ENCODE peak calls at places on chromosomes 12 and 14, in eight cellular contexts. X is AG04450; D is RWPE1; G is WTC11; B is CD8-positive, alpha-beta T cell; W is fibroblast of villous mesenchyme; J is brain microvascular endothelial cell; C is GM10248. T is an unnamed sample.

GRCh38 chr14:75484711-75485429 is 37.4 kb upstream of the BATF start:
- DNase-seq in G (no peak), J (no peak), C (no peak), W (no peak), B (no peak), D (no peak), X (no peak), T (no peak)

GRCh38 chr12:53550595-53550994 is 43.3 kb upstream of the NPFF start:
- DNase-seq in B (no peak), D (peak; percentile 24), J (peak; percentile 51), W (peak; percentile 33), X (no peak), G (no peak), C (no peak), T (no peak)

GRCh38 chr12:47920913-47921312 is 16.1 kb upstream of the VDR start:
- DNase-seq in D (no peak), B (no peak), G (no peak), C (no peak), W (no peak), X (no peak), J (no peak), T (no peak)

GRCh38 chr14:50830044-50830931 is 674 bp downstream of the NIN start:
- DNase-seq in C (peak; percentile 74), D (peak; percentile 32), X (no peak), W (peak; percentile 47), J (peak; percentile 23), B (peak; percentile 63), G (peak; percentile 73), T (peak; percentile 60)

GRCh38 chr14:22973217-22974032 is 8.9 kb downstream of the AJUBA start:
- DNase-seq in C (peak; percentile 63), D (no peak), J (peak; percentile 57), B (peak; percentile 45), G (peak; percentile 50), X (no peak), W (peak; percentile 79), T (peak; percentile 61)

GRCh38 chr12:124721501-124722154 is 142.0 kb downstream of the SCARB1 start:
- DNase-seq in J (no peak), C (no peak), G (no peak), B (no peak), D (no peak), X (no peak), W (no peak), T (no peak)

GRCh38 chr12:40261937-40262336 is 37.1 kb downstream of the LRRK2 start:
- DNase-seq in W (no peak), C (peak; percentile 16), G (no peak), J (no peak), X (no peak), B (no peak), D (no peak), T (no peak)

GRCh38 chr14:77315115-77315944 is 5.4 kb downstream of the POMT2 start:
- DNase-seq in X (no peak), G (no peak), J (no peak), D (no peak), W (no peak), B (no peak), C (no peak), T (no peak)

GRCh38 chr14:99687284-99688209 is 3.4 kb downstream of the CYP46A1 start:
- DNase-seq in W (no peak), X (no peak), C (no peak), B (peak; percentile 33), D (no peak), G (peak; percentile 70), J (no peak), T (no peak)

GRCh38 chr12:51751657-51752056 is 96.9 kb downstream of the FIGNL2 start:
- DNase-seq in C (no peak), J (no peak), X (no peak), W (no peak), D (no peak), B (no peak), G (no peak), T (no peak)

GRCh38 chr12:104055686-104056388 is 5.8 kb upstream of the GLT8D2 start:
- DNase-seq in J (no peak), W (peak; percentile 52), X (no peak), G (no peak), C (no peak), D (no peak), B (no peak), T (no peak)

GRCh38 chr12:32843528-32844095 is 53.0 kb downstream of the PKP2 start:
- DNase-seq in B (no peak), W (peak; percentile 18), C (no peak), G (no peak), J (no peak), D (no peak), X (no peak), T (no peak)

GRCh38 chr12:6684609-6685008 is 4.6 kb downstream of the ZNF384 start:
- DNase-seq in D (no peak), C (no peak), X (no peak), B (peak; percentile 36), G (peak; percentile 36), W (no peak), J (no peak), T (peak; percentile 32)

GRCh38 chr12:19431407-19432308 is 7.6 kb upstream of the AEBP2 start:
- DNase-seq in C (peak; percentile 25), W (peak; percentile 55), X (peak; percentile 61), B (no peak), G (no peak), D (peak; percentile 88), J (peak; percentile 71), T (no peak)

GRCh38 chr14:94173471-94173884 is 644 bp upstream of the PPP4R4 start:
- DNase-seq in X (no peak), W (no peak), G (peak; percentile 31), J (no peak), C (peak; percentile 10), D (no peak), B (peak; percentile 35), T (no peak)

GRCh38 chr12:93706387-93706786 is 29.2 kb downstream of the CRADD start:
- DNase-seq in G (no peak), D (no peak), B (no peak), X (no peak), C (no peak), W (no peak), J (peak; percentile 7), T (no peak)

GRCh38 chr12:91423336-91424050 is 240.9 kb upstream of the DCN start:
- DNase-seq in C (no peak), D (no peak), X (no peak), G (no peak), W (peak; percentile 16), B (no peak), J (no peak), T (no peak)

GRCh38 chr14:43475762-43476161 is 1031.3 kb downstream of the FSCB start:
- DNase-seq in C (no peak), J (no peak), W (no peak), X (no peak), D (peak; percentile 0), B (no peak), G (no peak), T (no peak)

GRCh38 chr12:14834502-14834901 is 8.8 kb downstream of the ART4 start:
- DNase-seq in C (no peak), W (peak; percentile 31), B (no peak), G (no peak), D (no peak), X (no peak), J (no peak), T (no peak)

GRCh38 chr14:71011479-71011878 is 104.2 kb downstream of the PCNX1 start:
- DNase-seq in C (no peak), W (no peak), J (no peak), G (no peak), X (no peak), D (no peak), B (no peak), T (no peak)

GRCh38 chr12:58358369-58358768 is 417.0 kb downstream of the ATP23 start:
- DNase-seq in W (no peak), X (no peak), J (no peak), B (no peak), G (no peak), C (no peak), D (no peak), T (no peak)

GRCh38 chr12:21818627-21819026 is 44.1 kb upstream of the KCNJ8 start:
- DNase-seq in X (peak; percentile 46), G (no peak), C (no peak), B (no peak), J (peak; percentile 43), W (peak; percentile 26), D (peak; percentile 4), T (no peak)

GRCh38 chr12:131673519-131674265 is 37.2 kb upstream of the SFSWAP start:
- DNase-seq in G (no peak), B (no peak), D (peak; percentile 20), C (no peak), J (no peak), W (peak; percentile 14), X (no peak), T (no peak)

DNA sequence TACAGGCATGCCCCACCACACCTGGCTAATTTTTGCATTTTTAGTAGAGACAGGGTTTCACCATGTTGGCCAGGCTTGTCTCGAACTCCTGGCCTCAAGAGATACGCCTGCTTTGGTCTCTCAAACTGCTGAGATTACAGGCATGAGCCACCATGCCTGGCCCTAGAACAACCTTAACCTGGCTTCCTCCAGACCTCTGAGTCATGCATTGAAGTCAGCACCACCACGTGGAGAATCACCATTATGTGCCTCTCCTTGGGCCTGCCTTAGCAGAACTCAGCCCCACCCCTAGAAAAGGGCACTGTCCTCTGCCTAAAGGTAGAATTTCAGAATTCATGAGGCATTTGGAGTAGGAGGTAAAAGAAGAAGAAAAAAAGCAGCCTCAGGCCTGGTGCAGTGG is 49.0 kb downstream of the LIMA1 start:
- DNase-seq in W (no peak), B (no peak), J (peak; percentile 38), G (no peak), C (no peak), D (peak; percentile 72), X (no peak), T (no peak)
- TF ChIP-seq CTCF in W (no peak), B (no peak), J (no peak), G (no peak), C (no peak), D (no peak), X (no peak), T (no peak)

GRCh38 chr14:59850458-59850857 is 20.1 kb downstream of the RTN1 start:
- DNase-seq in J (no peak), B (no peak), X (no peak), G (no peak), C (no peak), D (no peak), W (no peak), T (no peak)
- TF ChIP-seq CTCF in J (no peak), B (no peak), X (no peak), G (no peak), C (no peak), D (no peak), W (no peak), T (no peak)

GRCh38 chr14:28773176-28773575 is 6.6 kb downstream of the FOXG1 start:
- DNase-seq in C (no peak), X (no peak), B (no peak), W (no peak), D (no peak), J (no peak), G (no peak), T (no peak)
- TF ChIP-seq CTCF in C (no peak), X (no peak), B (no peak), W (no peak), D (no peak), J (no peak), G (no peak), T (no peak)

GRCh38 chr12:46004715-46005114 is 14.3 kb upstream of the SCAF11 start:
- DNase-seq in G (no peak), C (no peak), X (no peak), W (no peak), B (no peak), D (no peak), J (no peak), T (no peak)

GRCh38 chr12:46005823-46006222 is 15.4 kb upstream of the SCAF11 start:
- DNase-seq in J (no peak), G (no peak), W (no peak), B (no peak), C (no peak), X (no peak), D (no peak), T (no peak)

GRCh38 chr12:46005151-46005797 is 14.9 kb upstream of the SCAF11 start:
- DNase-seq in D (no peak), G (no peak), B (no peak), J (no peak), W (peak; percentile 29), C (no peak), X (no peak), T (no peak)
- TF ChIP-seq CTCF in D (peak; percentile 33), G (no peak), B (peak; percentile 41), J (peak; percentile 15), W (peak; percentile 38), C (peak; percentile 13), X (peak; percentile 48), T (peak; percentile 46)

T was measured in neural crest cell.